ENCODE peak calls at places on chromosomes 6 and 20, in ten cellular contexts. F, O, T, Q, R, K, U, L, Y and B are unnamed samples.

GRCh38 chr6:159953091-159953581 is 15.7 kb upstream of the IGF2R start:
- DNase-seq in F (no peak), O (no peak), T (no peak), Q (no peak), R (no peak), K (no peak), U (no peak), L (peak; percentile 68), Y (no peak), B (no peak)

GRCh38 chr6:131861356-131861755 is 53.5 kb downstream of the ENPP1 start:
- DNase-seq in F (no peak), O (no peak), T (no peak), Q (no peak), R (no peak), K (no peak), U (no peak), L (peak; percentile 44), Y (no peak), B (no peak)

GRCh38 chr6:158388727-158389126 is 76.5 kb downstream of the TULP4 start:
- DNase-seq in F (no peak), O (no peak), T (no peak), Q (no peak), R (no peak), K (no peak), U (no peak), L (no peak), Y (no peak), B (no peak)

GRCh38 chr6:45327956-45328522 is at the start of gene RUNX2:
- DNase-seq in F (no peak), O (no peak), T (no peak), Q (no peak), R (no peak), K (no peak), U (no peak), L (peak; percentile 84), Y (no peak), B (no peak)

GRCh38 chr6:120608826-120609225 is 725.5 kb downstream of the TBC1D32 start:
- DNase-seq in F (no peak), O (no peak), T (no peak), Q (no peak), R (no peak), K (no peak), U (no peak), L (no peak), Y (no peak), B (no peak)

GRCh38 chr20:54188132-54188835 is 14.5 kb upstream of the CYP24A1 start:
- DNase-seq in F (no peak), O (no peak), T (no peak), Q (peak; percentile 27), R (no peak), K (no peak), U (peak; percentile 21), L (no peak), Y (no peak), B (no peak)

GRCh38 chr6:13327691-13328075 is 654 bp downstream of the TBC1D7 start:
- DNase-seq in F (peak; percentile 62), O (no peak), T (no peak), Q (no peak), R (no peak), K (no peak), U (no peak), L (no peak), Y (no peak), B (no peak)

GRCh38 chr6:26240157-26240980 is 124.6 kb upstream of the BTN3A2 start:
- DNase-seq in F (no peak), O (no peak), T (peak; percentile 85), Q (peak; percentile 74), R (peak; percentile 58), K (peak; percentile 55), U (no peak), L (no peak), Y (no peak), B (no peak)

GRCh38 chr20:10642859-10643559 is 30.8 kb downstream of the JAG1 start:
- DNase-seq in F (no peak), O (no peak), T (no peak), Q (no peak), R (no peak), K (no peak), U (no peak), L (no peak), Y (no peak), B (no peak)

GRCh38 chr20:10671221-10671849 is 2.5 kb downstream of the JAG1 start:
- DNase-seq in F (peak; percentile 91), O (peak; percentile 75), T (peak; percentile 75), Q (peak; percentile 76), R (no peak), K (peak; percentile 20), U (peak; percentile 94), L (peak; percentile 90), Y (no peak), B (peak; percentile 72)

GRCh38 chr6:141403827-141404226 is 728.9 kb upstream of the GJE1 start:
- DNase-seq in F (no peak), O (no peak), T (no peak), Q (no peak), R (no peak), K (no peak), U (no peak), L (peak; percentile 24), Y (no peak), B (no peak)

GRCh38 chr20:36676701-36677421 is 30.9 kb upstream of the SLA2 start:
- DNase-seq in F (no peak), O (no peak), T (no peak), Q (no peak), R (no peak), K (no peak), U (peak; percentile 61), L (no peak), Y (no peak), B (no peak)

GRCh38 chr6:113855500-113856010 is 1.6 kb upstream of the MARCKS start:
- DNase-seq in F (no peak), O (no peak), T (peak; percentile 28), Q (peak; percentile 21), R (no peak), K (no peak), U (peak; percentile 32), L (no peak), Y (peak; percentile 64), B (peak; percentile 39)

GRCh38 chr6:90135672-90136071 is 161.0 kb downstream of the BACH2 start:
- DNase-seq in F (no peak), O (no peak), T (no peak), Q (no peak), R (no peak), K (no peak), U (peak; percentile 6), L (peak; percentile 13), Y (no peak), B (no peak)

GRCh38 chr6:55445648-55446204 is 118.5 kb downstream of the GFRAL start:
- DNase-seq in F (peak; percentile 34), O (peak; percentile 17), T (no peak), Q (peak; percentile 51), R (no peak), K (no peak), U (peak; percentile 31), L (no peak), Y (no peak), B (no peak)